ENCODE peak calls at places on chromosomes 11 and 22, in eight cellular contexts. F, W, K, C, N, Y, Q and X are unnamed samples.
A peak's percentile ranks its signal among the peaks of the same experiment; 100 is the strongest.

GRCh38 chr11:72897506-72897905 is 83.3 kb downstream of the ATG16L2 start:
- DNase-seq in F (no peak), W (no peak), K (no peak), C (peak; percentile 60), N (no peak), Y (no peak), Q (no peak), X (no peak)

GRCh38 chr11:2641623-2642022 is 58.2 kb downstream of the KCNQ1OT1 start:
- DNase-seq in F (no peak), W (no peak), K (no peak), C (no peak), N (no peak), Y (no peak), Q (no peak), X (no peak)

GRCh38 chr11:17408641-17409040 is 20.2 kb upstream of the KCNJ11 start:
- DNase-seq in F (no peak), W (no peak), K (no peak), C (no peak), N (no peak), Y (peak; percentile 39), Q (no peak), X (no peak)

GRCh38 chr11:72352859-72353551 is 81.3 kb downstream of the CLPB start:
- DNase-seq in F (no peak), W (no peak), K (no peak), C (peak; percentile 10), N (peak; percentile 82), Y (no peak), Q (no peak), X (peak; percentile 67)

GRCh38 chr11:15585587-15586331 is 471.0 kb downstream of the INSC start:
- DNase-seq in F (no peak), W (no peak), K (no peak), C (no peak), N (no peak), Y (no peak), Q (no peak), X (no peak)

GRCh38 chr22:44360686-44361381 is 48.1 kb upstream of the SHISAL1 start:
- DNase-seq in F (no peak), W (no peak), K (no peak), C (peak; percentile 96), N (peak; percentile 92), Y (peak; percentile 45), Q (peak; percentile 44), X (peak; percentile 44)

GRCh38 chr11:58471892-58472291 is 29.9 kb upstream of the OR5B12 start:
- DNase-seq in F (no peak), W (no peak), K (no peak), C (no peak), N (no peak), Y (no peak), Q (no peak), X (no peak)

GRCh38 chr11:2558861-2559526 is 114.2 kb downstream of the KCNQ1 start:
- DNase-seq in F (no peak), W (no peak), K (no peak), C (no peak), N (no peak), Y (peak; percentile 13), Q (no peak), X (no peak)

GRCh38 chr22:44444341-44445306 is 53.4 kb downstream of the RTL6 start:
- DNase-seq in F (no peak), W (no peak), K (no peak), C (no peak), N (peak; percentile 8), Y (peak; percentile 15), Q (no peak), X (no peak)

GRCh38 chr22:50705219-50705691 is 32.6 kb downstream of the SHANK3 start:
- DNase-seq in F (peak; percentile 54), W (no peak), K (peak; percentile 55), C (no peak), N (no peak), Y (no peak), Q (peak; percentile 52), X (peak; percentile 66)

GRCh38 chr11:2554338-2555240 is 109.8 kb downstream of the KCNQ1 start:
- DNase-seq in F (no peak), W (no peak), K (no peak), C (no peak), N (no peak), Y (peak; percentile 11), Q (no peak), X (no peak)

GRCh38 chr22:20159088-20159487 is 8.2 kb upstream of the CCDC188 start:
- DNase-seq in F (no peak), W (no peak), K (no peak), C (no peak), N (no peak), Y (no peak), Q (no peak), X (no peak)

GRCh38 chr22:40739723-40740122 is 60.4 kb downstream of the MCHR1 start:
- DNase-seq in F (no peak), W (no peak), K (no peak), C (peak; percentile 30), N (no peak), Y (no peak), Q (peak; percentile 28), X (no peak)

GRCh38 chr11:59271247-59271755 is 58.6 kb upstream of the MPEG1 start:
- DNase-seq in F (no peak), W (no peak), K (no peak), C (no peak), N (no peak), Y (no peak), Q (no peak), X (no peak)

GRCh38 chr22:23762866-23763578 is at the start of gene C22orf15:
- DNase-seq in F (no peak), W (no peak), K (no peak), C (no peak), N (peak; percentile 49), Y (no peak), Q (peak; percentile 28), X (no peak)

GRCh38 chr11:64290894-64291745 is at the start of gene KCNK4:
- DNase-seq in F (no peak), W (no peak), K (no peak), C (no peak), N (no peak), Y (peak; percentile 45), Q (no peak), X (no peak)

GRCh38 chr11:64294665-64295289 is 3.7 kb downstream of the KCNK4 start:
- DNase-seq in F (no peak), W (no peak), K (no peak), C (no peak), N (peak; percentile 62), Y (no peak), Q (no peak), X (no peak)

GRCh38 chr11:64291746-64292457 is 800 bp downstream of the KCNK4 start:
- DNase-seq in F (no peak), W (no peak), K (no peak), C (no peak), N (peak; percentile 42), Y (peak; percentile 48), Q (no peak), X (no peak)

GRCh38 chr11:64290352-64290751 is 750 bp upstream of the KCNK4 start:
- DNase-seq in F (no peak), W (no peak), K (no peak), C (no peak), N (no peak), Y (no peak), Q (no peak), X (no peak)

GRCh38 chr11:64292458-64293254 is 1.6 kb downstream of the KCNK4 start:
- DNase-seq in F (no peak), W (no peak), K (no peak), C (no peak), N (no peak), Y (peak; percentile 43), Q (no peak), X (no peak)
- H3K4me3 ChIP-seq in F (peak overlapping the region; percentile 33), W (no peak overlapping the region), K (peak overlapping the region; percentile 7), C (peak overlapping the region; percentile 37), N (peak overlapping the region; percentile 58), Y (peak overlapping the region; percentile 41), Q (no peak overlapping the region), X (no peak overlapping the region)

GRCh38 chr11:76044750-76045320 is 161.5 kb downstream of the WNT11 start:
- DNase-seq in F (no peak), W (no peak), K (no peak), C (no peak), N (no peak), Y (no peak), Q (no peak), X (no peak)

GRCh38 chr11:76048763-76049162 is 157.5 kb downstream of the WNT11 start:
- DNase-seq in F (no peak), W (no peak), K (no peak), C (no peak), N (no peak), Y (no peak), Q (no peak), X (no peak)

GRCh38 chr11:76049506-76049905 is 156.8 kb downstream of the WNT11 start:
- DNase-seq in F (no peak), W (no peak), K (no peak), C (no peak), N (no peak), Y (no peak), Q (no peak), X (no peak)

GRCh38 chr11:76047231-76047630 is 159.1 kb downstream of the WNT11 start:
- DNase-seq in F (no peak), W (no peak), K (no peak), C (no peak), N (peak; percentile 38), Y (no peak), Q (peak; percentile 33), X (no peak)

GRCh38 chr11:76047766-76048165 is 158.5 kb downstream of the WNT11 start:
- DNase-seq in F (no peak), W (no peak), K (no peak), C (no peak), N (no peak), Y (no peak), Q (no peak), X (no peak)
- H3K27me3 ChIP-seq in F (no peaks in the 10 kb centered on the region), W (no peaks in the 10 kb centered on the region), K (no peaks in the 10 kb centered on the region), C (no peaks in the 10 kb centered on the region), N (no peaks in the 10 kb centered on the region), Y (no peaks in the 10 kb centered on the region), Q (no peaks in the 10 kb centered on the region), X (no peaks in the 10 kb centered on the region)

DNA sequence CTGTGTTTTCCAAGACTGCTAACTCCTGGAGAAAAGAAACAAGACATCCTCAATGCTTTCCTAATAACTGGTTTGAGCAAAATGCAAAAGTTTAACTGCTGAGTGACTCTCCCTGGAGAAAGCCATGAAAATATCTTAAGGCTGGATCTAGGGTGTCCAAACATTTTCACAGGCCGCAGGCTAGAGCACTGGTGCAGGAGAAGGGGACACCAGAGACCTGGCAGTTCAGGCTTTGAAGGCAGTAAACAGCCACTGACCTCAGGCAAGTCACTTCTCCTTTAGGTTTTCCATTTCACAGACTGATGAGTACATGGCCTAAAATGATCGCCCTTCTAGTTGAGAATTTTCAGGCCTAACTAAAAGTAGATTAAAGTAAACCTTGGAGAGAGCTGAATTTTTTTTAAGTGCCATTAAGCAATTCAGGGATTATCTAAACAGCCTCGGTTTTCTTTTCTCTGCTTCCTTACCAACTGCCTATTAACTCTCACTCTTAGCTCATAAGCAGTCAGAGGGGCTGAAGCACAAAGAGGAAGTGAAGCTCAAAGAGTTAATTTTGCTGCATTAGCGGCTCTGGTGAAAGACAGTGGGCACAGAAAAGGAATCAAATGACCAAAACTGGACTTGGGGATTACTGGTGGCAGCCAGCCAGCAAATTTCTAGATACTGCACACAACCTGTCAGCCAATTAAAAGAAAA is 2.3 kb downstream of the CHKA start:
- DNase-seq in F (no peak), W (no peak), K (no peak), C (no peak), N (no peak), Y (no peak), Q (peak; percentile 12), X (no peak)
- H3K4me3 ChIP-seq in F (no peak overlapping the region), W (no peak overlapping the region), K (no peak overlapping the region), C (no peak overlapping the region), N (no peak overlapping the region), Y (peak overlapping the region; percentile 3), Q (no peak overlapping the region), X (no peak overlapping the region)

GRCh38 chr22:48443680-48444079 is 1384.0 kb downstream of the BRD1 start:
- DNase-seq in F (no peak), W (no peak), K (no peak), C (no peak), N (no peak), Y (no peak), Q (no peak), X (no peak)
- H3K27me3 ChIP-seq in F (no peaks in the 10 kb centered on the region), W (no peaks in the 10 kb centered on the region), K (no peaks in the 10 kb centered on the region), C (no peaks in the 10 kb centered on the region), N (no peaks in the 10 kb centered on the region), Y (no peaks in the 10 kb centered on the region), Q (no peaks in the 10 kb centered on the region), X (no peaks in the 10 kb centered on the region)